ENCODE peak calls at places on chromosomes 11 and 22, in six cellular contexts. V is GM23248, F is SK-N-SH, J is HCT116, N is IMR-90, Y is mammary epithelial cell. T is an unnamed sample.

GRCh38 chr11:34243620-34244493 is 114.0 kb downstream of the ABTB2 start:
- DNase-seq in V (peak; percentile 79), F (no peak), J (peak; percentile 71), Y (peak; percentile 92), N (peak; percentile 77), T (peak; percentile 69)

GRCh38 chr22:44917372-44918165 is 92.2 kb downstream of the PHF21B start:
- DNase-seq in V (no peak), Y (no peak), F (no peak), N (no peak), J (no peak), T (peak; percentile 24)

GRCh38 chr22:25404556-25404922 is 159.9 kb upstream of the GRK3 start:
- DNase-seq in J (no peak), N (no peak), V (peak; percentile 62), Y (peak; percentile 12), F (peak; percentile 69), T (peak; percentile 80)

GRCh38 chr22:35149149-35149548 is 83.2 kb downstream of the ISX start:
- DNase-seq in V (peak; percentile 9), Y (no peak), N (no peak), F (no peak), J (no peak), T (no peak)

GRCh38 chr11:26828291-26828690 is 106.4 kb upstream of the SLC5A12 start:
- DNase-seq in Y (no peak), N (no peak), J (no peak), V (no peak), F (no peak), T (no peak)

GRCh38 chr11:70556884-70557741 is 158.8 kb downstream of the CTTN start:
- DNase-seq in J (peak; percentile 89), F (no peak), Y (peak; percentile 52), N (no peak), V (peak; percentile 36), T (no peak)

GRCh38 chr11:20668844-20669832 is at the start of gene NELL1:
- DNase-seq in N (no peak), F (peak; percentile 79), J (no peak), V (no peak), Y (peak; percentile 5), T (peak; percentile 81)

GRCh38 chr22:18000441-18001039 is 23.8 kb downstream of the MICAL3 start:
- DNase-seq in V (peak; percentile 54), J (no peak), Y (peak; percentile 53), N (no peak), F (peak; percentile 74), T (peak; percentile 75)

GRCh38 chr22:45844949-45845613 is 131.9 kb downstream of the WNT7B start:
- DNase-seq in J (no peak), F (no peak), N (no peak), V (no peak), Y (no peak), T (no peak)

GRCh38 chr11:2522636-2523255 is 77.9 kb downstream of the KCNQ1 start:
- DNase-seq in F (peak; percentile 30), Y (no peak), V (no peak), N (no peak), J (no peak), T (peak; percentile 34)

GRCh38 chr11:20887137-20887536 is 217.8 kb downstream of the NELL1 start:
- DNase-seq in N (no peak), Y (no peak), F (no peak), J (no peak), V (no peak), T (no peak)

GRCh38 chr11:28679795-28680194 is 571.6 kb downstream of the METTL15 start:
- DNase-seq in N (peak; percentile 88), V (peak; percentile 92), F (no peak), J (no peak), Y (no peak), T (no peak)

GRCh38 chr11:70712471-70712870 is 314.1 kb downstream of the CTTN start:
- DNase-seq in F (no peak), Y (no peak), N (no peak), V (peak; percentile 32), J (no peak), T (no peak)

GRCh38 chr11:35524780-35525179 is 636 bp downstream of the PAMR1 start:
- DNase-seq in Y (peak; percentile 40), F (no peak), N (peak; percentile 68), V (peak; percentile 75), J (no peak), T (no peak)

GRCh38 chr22:50469377-50470305 is 5.2 kb downstream of the SBF1 start:
- DNase-seq in N (peak; percentile 13), Y (peak; percentile 84), V (peak; percentile 51), F (no peak), J (peak; percentile 8), T (peak; percentile 87)

GRCh38 chr11:106086135-106086534 is 8.7 kb downstream of the AASDHPPT start:
- DNase-seq in F (no peak), V (no peak), J (no peak), N (no peak), Y (no peak), T (no peak)

GRCh38 chr11:8735094-8735493 is 52.5 kb downstream of the RPL27A start:
- DNase-seq in V (no peak), Y (no peak), J (no peak), F (no peak), N (no peak), T (no peak)

GRCh38 chr11:69825941-69826340 is 6.7 kb upstream of the FGF3 start:
- DNase-seq in Y (no peak), J (no peak), N (no peak), V (no peak), F (no peak), T (no peak)

GRCh38 chr11:122758361-122758760 is 79.9 kb upstream of the CRTAM start:
- DNase-seq in N (no peak), F (no peak), Y (no peak), V (no peak), J (no peak), T (no peak)

GRCh38 chr22:38981659-38982007 is 514 bp upstream of the APOBEC3B start:
- DNase-seq in V (no peak), Y (no peak), N (no peak), F (no peak), J (no peak), T (no peak)

GRCh38 chr11:30459821-30460220 is 126.3 kb downstream of the MPPED2 start:
- DNase-seq in J (no peak), N (no peak), F (no peak), V (no peak), Y (no peak), T (no peak)

GRCh38 chr22:28585324-28585723 is 94.3 kb downstream of the TTC28 start:
- DNase-seq in Y (no peak), N (no peak), J (no peak), V (no peak), F (no peak), T (peak; percentile 52)
- H3K27ac ChIP-seq in Y (no peak overlapping the region), N (no peak overlapping the region), J (no peak overlapping the region), V (no peak overlapping the region), F (no peak overlapping the region), T (no peak overlapping the region)

DNA sequence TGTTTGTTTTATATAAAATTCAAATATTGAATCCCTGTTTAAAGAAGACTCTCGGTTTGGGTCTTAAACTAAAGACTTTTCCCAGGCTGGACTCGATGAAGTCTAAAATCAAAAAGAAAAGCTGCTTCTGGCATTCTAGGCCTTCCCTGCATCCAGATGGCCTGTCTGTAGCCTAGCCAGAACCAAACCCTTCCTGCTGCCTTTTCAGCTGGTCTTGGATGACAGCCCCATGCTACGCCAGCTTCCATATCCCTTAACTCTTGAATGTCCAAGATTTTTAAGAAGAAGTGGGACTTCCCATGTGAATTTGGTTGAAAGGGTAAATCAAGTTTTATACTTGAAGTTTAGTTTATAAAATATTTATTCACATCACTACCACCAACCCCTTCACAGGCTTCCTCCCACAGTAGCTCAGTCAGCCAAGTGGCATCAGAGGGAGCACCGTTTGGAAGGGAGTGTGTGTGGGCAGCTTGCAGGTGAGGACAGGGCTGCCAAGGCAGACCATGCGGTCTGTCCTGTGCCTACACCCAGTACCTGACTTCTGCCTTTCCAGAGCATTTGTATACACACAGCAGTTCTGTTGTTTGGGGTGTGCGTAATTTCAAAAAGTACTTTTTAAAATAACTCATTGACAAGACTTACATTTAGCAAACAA is 18.2 kb upstream of the PSMA1 start:
- DNase-seq in V (no peak), J (no peak), F (no peak), N (no peak), Y (no peak), T (no peak)
- H3K9ac ChIP-seq in V (no peak overlapping the region), J (no peak overlapping the region), F (no peak overlapping the region), N (no peak overlapping the region), Y (no peak overlapping the region), T (no peak overlapping the region)

GRCh38 chr11:115290479-115291390 is 213.5 kb downstream of the CADM1 start:
- DNase-seq in V (no peak), N (no peak), F (peak; percentile 67), Y (no peak), J (no peak), T (no peak)
- H3K27ac ChIP-seq in V (no peak overlapping the region), N (no peak overlapping the region), F (peak overlapping the region; percentile 95), Y (no peak overlapping the region), J (no peak overlapping the region), T (no peak overlapping the region)

DNA sequence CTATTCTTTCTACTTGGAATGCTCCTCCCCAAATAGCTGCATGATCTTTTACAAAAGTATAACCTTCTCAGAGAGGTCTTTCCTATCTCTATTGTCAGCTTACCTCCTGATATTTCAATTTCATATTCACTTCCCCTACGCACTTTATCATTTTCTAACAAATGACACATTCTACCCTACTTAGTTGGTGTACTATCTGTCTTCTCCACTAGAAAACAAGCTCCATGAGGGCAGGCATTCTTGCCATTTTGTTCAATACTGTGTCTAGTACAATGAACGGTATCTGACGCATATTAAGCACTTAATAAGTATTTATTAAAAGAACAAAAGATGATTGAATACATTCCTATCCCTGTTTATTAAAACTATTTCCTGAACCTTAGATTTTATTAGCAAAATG is 96.5 kb upstream of the APOA1 start:
- DNase-seq in N (no peak), V (no peak), F (no peak), Y (no peak), J (no peak), T (no peak)
- H3K9ac ChIP-seq in N (no peak overlapping the region), V (no peak overlapping the region), F (no peak overlapping the region), Y (no peak overlapping the region), J (no peak overlapping the region), T (no peak overlapping the region)

GRCh38 chr22:43861529-43861928 is 784 bp downstream of the SULT4A1 start:
- DNase-seq in J (no peak), N (peak; percentile 52), F (peak; percentile 48), V (peak; percentile 23), Y (no peak), T (no peak)

GRCh38 chr22:43860831-43861230 is 1.5 kb downstream of the SULT4A1 start:
- DNase-seq in V (no peak), F (no peak), N (no peak), Y (no peak), J (no peak), T (peak; percentile 49)

GRCh38 chr22:43860126-43860525 is 2.2 kb downstream of the SULT4A1 start:
- DNase-seq in N (no peak), Y (no peak), J (no peak), F (no peak), V (no peak), T (peak; percentile 39)

GRCh38 chr22:43862074-43862881 is at the start of gene SULT4A1:
- DNase-seq in F (peak; percentile 92), J (peak; percentile 19), Y (peak; percentile 11), N (peak; percentile 54), V (peak; percentile 46), T (peak; percentile 75)

GRCh38 chr22:43862882-43863202 is 529 bp upstream of the SULT4A1 start:
- DNase-seq in V (no peak), N (no peak), Y (no peak), J (no peak), F (no peak), T (no peak)
- H3K27ac ChIP-seq in V (no peak overlapping the region), N (no peak overlapping the region), Y (no peak overlapping the region), J (no peak overlapping the region), F (peak overlapping the region; percentile 39), T (no peak overlapping the region)

T was measured in endodermal cell.